ENCODE peak calls at places on chromosomes 6 and 20, in nine cellular contexts. D is RWPE2, A is upper lobe of right lung, R is esophagus muscularis mucosa, T is tibial artery, S is A673, P is cardiac muscle cell, M is body of pancreas, B is mammary epithelial cell. U is an unnamed sample. For H3K4me1, the result is how much of the 10 kb centered on the place peaks cover.

GRCh38 chr6:109527989-109528388 is 45.0 kb upstream of the ZBTB24 start:
- DNase-seq in D (no peak), A (no peak), R (no peak), T (no peak), S (peak), P (peak), M (no peak), B (peak), U (no peak)

GRCh38 chr6:100493206-100493888 is 28.6 kb upstream of the SIM1 start:
- DNase-seq in D (peak), A (no peak), R (no peak), T (no peak), S (no peak), P (no peak), M (no peak), B (peak), U (no peak)

GRCh38 chr6:37256692-37257319 is 766 bp upstream of the TBC1D22B start:
- DNase-seq in D (no peak), A (no peak), R (no peak), T (no peak), S (no peak), P (peak), M (no peak), B (peak), U (no peak)

GRCh38 chr6:36968266-36968977 is 13.9 kb downstream of the PI16 start:
- DNase-seq in D (no peak), A (no peak), R (no peak), T (peak), S (no peak), P (no peak), M (no peak), B (peak), U (peak)

GRCh38 chr6:130794686-130795085 is 32.5 kb upstream of the SMLR1 start:
- DNase-seq in D (no peak), A (no peak), R (no peak), T (no peak), S (no peak), P (no peak), M (no peak), B (no peak), U (no peak)

GRCh38 chr6:14665827-14666724 is 548.5 kb downstream of the CD83 start:
- DNase-seq in D (peak), A (peak), R (no peak), T (peak), S (no peak), P (peak), M (peak), B (peak), U (no peak)

GRCh38 chr6:157381631-157382621 is 936 bp downstream of the ZDHHC14 start:
- DNase-seq in D (peak), A (peak), R (no peak), T (peak), S (peak), P (peak), M (peak), B (peak), U (peak)

GRCh38 chr6:40326689-40327404 is 260.3 kb downstream of the LRFN2 start:
- DNase-seq in D (no peak), A (no peak), R (no peak), T (no peak), S (no peak), P (no peak), M (no peak), B (no peak), U (no peak)

GRCh38 chr6:127058027-127058426 is 60.4 kb upstream of the RSPO3 start:
- DNase-seq in D (no peak), A (no peak), R (no peak), T (no peak), S (peak), P (peak), M (no peak), B (peak), U (no peak)

GRCh38 chr20:18808712-18809111 is 4.9 kb upstream of the SCP2D1 start:
- DNase-seq in D (no peak), A (no peak), R (no peak), T (no peak), S (no peak), P (no peak), M (no peak), B (no peak), U (no peak)

GRCh38 chr20:58714923-58715708 is 22.5 kb downstream of the NPEPL1 start:
- DNase-seq in D (peak), A (peak), R (peak), T (no peak), S (no peak), P (no peak), M (no peak), B (no peak), U (peak)

GRCh38 chr6:6806793-6807518 is 218.4 kb downstream of the LY86 start:
- DNase-seq in D (no peak), A (peak), R (no peak), T (peak), S (no peak), P (peak), M (peak), B (no peak), U (peak)

GRCh38 chr6:164035912-164036485 is 621.5 kb downstream of the QKI start:
- DNase-seq in D (no peak), A (no peak), R (no peak), T (no peak), S (no peak), P (no peak), M (no peak), B (no peak), U (no peak)

GRCh38 chr20:31699801-31700728 is 22.6 kb downstream of the BCL2L1 start:
- DNase-seq in D (no peak), A (no peak), R (no peak), T (no peak), S (no peak), P (no peak), M (no peak), B (no peak), U (no peak)

GRCh38 chr20:58545565-58546195 is 30.5 kb upstream of the APCDD1L start:
- DNase-seq in D (peak), A (no peak), R (peak), T (no peak), S (no peak), P (no peak), M (no peak), B (no peak), U (no peak)

GRCh38 chr20:50338479-50339195 is 148.0 kb downstream of the CEBPB start:
- DNase-seq in D (peak), A (no peak), R (no peak), T (no peak), S (no peak), P (peak), M (no peak), B (no peak), U (peak)

GRCh38 chr6:35096129-35096852 is 44.8 kb downstream of the TCP11 start:
- DNase-seq in D (no peak), A (no peak), R (no peak), T (no peak), S (peak), P (peak), M (no peak), B (peak), U (no peak)

GRCh38 chr6:143691900-143692572 is 14.3 kb downstream of the PHACTR2 start:
- DNase-seq in D (no peak), A (no peak), R (no peak), T (no peak), S (no peak), P (no peak), M (no peak), B (no peak), U (no peak)

GRCh38 chr20:34364013-34364382 is 925 bp downstream of the ITCH start:
- DNase-seq in D (peak), A (no peak), R (no peak), T (no peak), S (peak), P (peak), M (peak), B (no peak), U (peak)

GRCh38 chr6:23267651-23268050 is 698.3 kb downstream of the HDGFL1 start:
- DNase-seq in D (no peak), A (no peak), R (no peak), T (no peak), S (no peak), P (no peak), M (no peak), B (no peak), U (no peak)

GRCh38 chr6:23269436-23269835 is 700.1 kb downstream of the HDGFL1 start:
- DNase-seq in D (no peak), A (no peak), R (no peak), T (no peak), S (no peak), P (peak), M (no peak), B (no peak), U (no peak)

GRCh38 chr6:23265270-23265669 is 695.9 kb downstream of the HDGFL1 start:
- DNase-seq in D (no peak), A (no peak), R (no peak), T (no peak), S (no peak), P (no peak), M (no peak), B (peak), U (no peak)

GRCh38 chr6:23262864-23263263 is 693.5 kb downstream of the HDGFL1 start:
- DNase-seq in D (no peak), A (no peak), R (no peak), T (no peak), S (no peak), P (no peak), M (no peak), B (no peak), U (no peak)

GRCh38 chr6:23266536-23266935 is 697.2 kb downstream of the HDGFL1 start:
- DNase-seq in D (no peak), A (no peak), R (no peak), T (no peak), S (no peak), P (no peak), M (no peak), B (no peak), U (no peak)
- H3K4me1 ChIP-seq in D (under half), A (under half), R (under half), T (under half), S (under half), P (under half), M (under half), B (under half), U (under half)

GRCh38 chr6:168148231-168148849 is 69.3 kb upstream of the FRMD1 start:
- DNase-seq in D (no peak), A (no peak), R (peak), T (no peak), S (no peak), P (no peak), M (no peak), B (no peak), U (peak)

GRCh38 chr6:168147205-168147738 is 68.3 kb upstream of the FRMD1 start:
- DNase-seq in D (no peak), A (no peak), R (peak), T (no peak), S (peak), P (no peak), M (no peak), B (no peak), U (peak)

GRCh38 chr6:168152306-168152963 is 73.4 kb upstream of the FRMD1 start:
- DNase-seq in D (no peak), A (no peak), R (peak), T (no peak), S (no peak), P (no peak), M (no peak), B (no peak), U (no peak)

GRCh38 chr6:168149015-168149414 is 70.0 kb upstream of the FRMD1 start:
- DNase-seq in D (no peak), A (no peak), R (peak), T (no peak), S (no peak), P (no peak), M (no peak), B (no peak), U (peak)

DNA sequence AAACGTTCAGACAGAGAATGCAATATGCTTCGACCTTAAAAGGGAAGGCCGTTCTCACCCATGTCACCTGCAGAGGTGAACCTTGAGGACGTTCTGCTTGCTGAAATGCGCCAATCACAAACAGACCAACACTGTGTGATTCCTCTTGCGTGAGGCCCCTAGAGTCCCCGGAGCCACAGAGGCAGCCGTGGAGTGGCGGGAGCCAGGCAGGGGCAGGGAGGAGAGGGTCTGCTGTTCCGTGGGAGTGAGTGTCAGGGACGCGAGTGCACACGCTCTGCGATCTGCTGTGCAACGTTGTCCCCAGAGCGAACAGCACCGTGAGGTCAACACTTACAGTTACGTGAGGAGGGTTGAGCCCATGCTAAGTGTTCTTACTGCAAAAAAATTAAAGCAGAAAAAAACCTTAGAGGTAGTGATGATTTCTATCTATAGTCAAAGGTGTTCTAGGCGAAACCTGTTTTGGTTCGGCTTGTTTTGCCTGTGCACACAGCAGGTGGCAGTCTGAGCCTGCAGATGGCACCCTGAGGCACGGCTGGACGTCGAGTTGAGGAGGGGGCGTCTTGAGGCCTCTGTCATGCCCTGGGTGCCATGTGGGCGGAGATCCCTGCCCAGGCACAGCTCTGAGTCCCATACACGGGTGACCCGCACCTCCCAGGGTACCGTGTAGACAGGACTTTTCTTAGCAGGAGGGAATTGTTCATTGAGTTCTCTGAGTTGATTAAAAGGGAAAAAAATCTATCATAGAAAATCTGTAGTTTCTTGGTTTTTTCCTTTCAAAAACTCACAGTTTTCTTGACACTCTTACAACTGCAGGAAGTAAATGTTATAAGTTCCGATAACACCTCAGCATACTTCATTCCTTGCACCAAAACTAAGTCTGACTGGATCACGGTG is 71.8 kb upstream of the FRMD1 start:
- DNase-seq in D (no peak), A (peak), R (peak), T (no peak), S (peak), P (peak), M (peak), B (no peak), U (no peak)
- TF ChIP-seq CTCF in D (peak), A (peak), R (peak), T (peak), S (peak), P (peak), M (peak), B (no peak), U (peak)

GRCh38 chr20:8132015-8132631 is at the start of gene PLCB1:
- DNase-seq in D (peak), A (peak), R (peak), T (peak), S (peak), P (peak), M (peak), B (peak), U (peak)

GRCh38 chr20:8130840-8131526 is 1.1 kb upstream of the PLCB1 start:
- DNase-seq in D (no peak), A (no peak), R (no peak), T (no peak), S (no peak), P (no peak), M (no peak), B (no peak), U (no peak)

GRCh38 chr20:8131598-8132014 is 460 bp upstream of the PLCB1 start:
- DNase-seq in D (no peak), A (no peak), R (no peak), T (peak), S (no peak), P (peak), M (no peak), B (no peak), U (peak)

GRCh38 chr20:8133816-8134451 is 1.9 kb downstream of the PLCB1 start:
- DNase-seq in D (no peak), A (no peak), R (no peak), T (no peak), S (no peak), P (peak), M (peak), B (no peak), U (no peak)

DNA sequence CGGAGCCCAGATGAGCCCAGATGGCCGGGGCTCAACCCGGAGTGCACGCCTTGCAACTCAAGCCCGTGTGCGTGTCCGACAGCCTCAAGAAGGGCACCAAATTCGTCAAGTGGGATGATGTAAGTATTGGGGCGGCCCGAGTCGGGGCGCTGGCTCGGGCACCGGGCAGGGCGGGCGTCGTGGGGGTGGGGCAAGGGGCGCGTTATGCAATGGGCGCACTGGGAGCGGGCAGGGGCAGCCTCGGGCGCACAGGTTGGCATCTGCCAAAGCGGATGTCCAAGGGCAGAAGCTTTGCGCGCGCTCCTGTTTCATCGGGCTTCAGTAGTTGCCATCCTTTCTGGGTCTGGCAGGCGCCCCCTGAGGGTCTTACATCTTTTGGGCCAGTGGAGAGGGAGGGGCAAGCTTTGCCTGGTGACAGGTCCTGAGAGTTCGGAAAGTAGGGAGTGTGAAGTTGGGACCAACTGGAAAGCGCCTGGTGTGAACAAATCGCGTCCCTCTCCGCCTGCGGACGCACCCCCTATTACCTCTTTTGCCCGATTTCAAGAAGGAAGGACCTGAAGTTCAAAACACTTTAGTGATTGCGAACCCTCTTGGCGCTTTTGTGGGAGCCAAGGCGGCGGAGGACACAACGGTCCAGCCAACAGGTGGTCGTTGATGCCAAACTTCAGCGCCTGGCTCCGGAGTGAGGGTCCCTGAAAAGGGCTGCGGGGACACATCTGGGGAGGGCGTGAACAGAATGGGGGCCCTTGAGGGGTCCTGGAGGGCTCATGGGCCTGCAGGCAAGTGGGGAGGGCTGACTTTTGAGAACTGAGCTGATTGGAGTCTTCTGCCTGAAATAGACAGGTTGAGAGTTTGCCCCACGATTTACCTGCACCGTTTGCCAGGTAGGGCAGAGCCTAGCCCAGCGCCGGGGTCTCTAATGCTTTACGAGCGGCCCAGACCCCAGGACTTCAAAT is 844 bp downstream of the PLCB1 start:
- DNase-seq in D (no peak), A (peak), R (no peak), T (peak), S (no peak), P (peak), M (peak), B (peak), U (peak)
- H3K4me3 ChIP-seq in D (peak), A (peak), R (peak), T (peak), S (peak), P (peak), M (peak), B (no peak), U (peak)

DNA sequence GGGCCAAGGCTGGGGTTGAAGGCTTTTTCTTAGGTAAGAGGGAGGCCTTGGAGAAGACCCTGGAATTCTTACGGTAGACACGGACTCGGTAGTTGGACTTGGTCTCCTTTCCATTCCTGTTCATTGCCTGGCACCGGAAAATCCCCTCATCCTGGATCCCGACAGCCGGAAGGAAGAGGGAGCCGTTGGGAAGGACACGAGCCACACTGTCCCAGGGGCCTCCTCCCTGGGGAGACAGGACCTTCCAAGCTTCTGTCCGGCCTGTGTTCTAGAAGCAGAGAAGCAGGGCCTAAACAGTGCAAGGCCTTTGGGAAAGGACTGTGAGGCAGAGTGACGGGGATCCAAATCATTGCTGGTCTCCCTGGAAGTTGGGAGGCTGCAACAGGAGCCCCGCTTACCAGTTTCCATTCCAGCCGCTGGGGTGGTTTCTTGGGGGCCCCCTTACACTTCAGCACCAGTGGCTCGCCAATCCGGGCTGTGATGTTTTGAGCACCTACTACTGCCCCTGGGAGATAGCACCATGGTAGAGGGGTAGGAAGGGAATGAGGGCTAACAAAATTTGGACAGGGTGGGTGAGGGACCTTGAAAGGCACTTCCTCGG is 470 bp downstream of the AGER start:
- DNase-seq in D (no peak), A (no peak), R (no peak), T (no peak), S (no peak), P (no peak), M (no peak), B (no peak), U (no peak)
- H3K4me1 ChIP-seq in D (under half), A (under half), R (half or more), T (under half), S (under half), P (under half), M (under half), B (under half), U (under half)

DNA sequence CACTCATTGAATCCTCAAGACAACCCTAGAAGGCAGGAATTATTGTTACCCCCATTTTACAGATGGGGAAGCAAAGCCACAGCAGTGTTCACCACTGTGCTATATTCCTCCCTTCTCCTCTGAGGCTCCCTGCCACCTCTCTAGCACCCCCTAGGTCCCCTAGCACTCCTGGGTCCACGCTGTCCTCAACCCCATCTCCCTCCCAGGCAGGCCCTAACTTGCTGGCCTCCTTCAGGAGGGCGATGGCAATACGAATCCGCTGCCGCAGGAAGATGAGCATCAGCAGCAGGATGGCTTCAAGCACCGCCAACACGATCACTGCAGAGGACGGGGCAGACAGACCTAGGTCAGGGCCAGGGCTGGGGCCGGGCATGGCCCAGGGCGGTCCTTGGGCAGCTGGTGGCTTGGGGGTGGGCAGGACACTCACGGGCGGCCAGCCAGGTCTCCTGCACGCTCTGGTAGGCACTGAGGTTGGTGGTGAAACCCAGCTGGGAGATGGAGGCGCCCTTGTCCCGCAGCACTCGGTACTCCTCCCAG is 7.8 kb upstream of the NEU1 start:
- DNase-seq in D (no peak), A (no peak), R (no peak), T (no peak), S (no peak), P (no peak), M (no peak), B (no peak), U (peak)
- TF ChIP-seq CTCF in D (no peak), A (no peak), R (no peak), T (no peak), S (no peak), P (no peak), M (no peak), B (no peak), U (no peak)